ENCODE peak calls at places on chromosome 1, in eight cellular contexts. K, C, X, Q, I, Z, J and R are unnamed samples.

GRCh38 chr1:23574265-23574754 is 15.0 kb upstream of the ID3 start:
- DNase-seq in Z (peak), X (no peak), I (no peak), Q (no peak), K (no peak), J (no peak), C (no peak), R (no peak)

GRCh38 chr1:161473363-161473762 is 31.9 kb upstream of the FCGR2A start:
- DNase-seq in X (no peak), I (no peak), Q (peak), Z (peak), J (no peak), K (no peak), C (peak), R (no peak)

GRCh38 chr1:26913754-26914619 is at the start of gene NR0B2:
- DNase-seq in Q (no peak), X (no peak), I (no peak), Z (no peak), J (no peak), C (no peak), K (peak), R (no peak)

GRCh38 chr1:218640213-218640612 is 295.1 kb downstream of the TGFB2 start:
- DNase-seq in X (no peak), I (no peak), Q (no peak), C (no peak), K (no peak), Z (no peak), J (no peak), R (no peak)

GRCh38 chr1:205632374-205633169 is 761 bp upstream of the ELK4 start:
- DNase-seq in Q (peak), C (no peak), X (no peak), Z (no peak), J (no peak), K (no peak), I (no peak), R (no peak)

GRCh38 chr1:220317161-220317560 is 44.9 kb upstream of the RAB3GAP2 start:
- DNase-seq in K (no peak), Z (no peak), X (no peak), Q (no peak), I (no peak), J (no peak), C (no peak), R (no peak)

GRCh38 chr1:61093525-61094137 is 11.3 kb downstream of the NFIA start:
- DNase-seq in K (no peak), Z (no peak), J (no peak), C (no peak), I (no peak), Q (no peak), X (no peak), R (no peak)

GRCh38 chr1:237244778-237245177 is 202.8 kb downstream of the RYR2 start:
- DNase-seq in J (no peak), I (no peak), X (no peak), Q (no peak), Z (no peak), K (no peak), C (no peak), R (no peak)

GRCh38 chr1:168136709-168137514 is at the start of gene GPR161:
- DNase-seq in C (peak), I (peak), K (peak), J (peak), X (no peak), Q (peak), Z (peak), R (no peak)

GRCh38 chr1:148161252-148161901 is 9.3 kb upstream of the NBPF11 start:
- DNase-seq in X (no peak), C (no peak), I (no peak), K (no peak), J (peak), Q (no peak), Z (no peak), R (no peak)

GRCh38 chr1:154741327-154741726 is 128.8 kb downstream of the KCNN3 start:
- DNase-seq in X (no peak), C (no peak), I (no peak), J (no peak), K (no peak), Q (no peak), Z (no peak), R (no peak)

GRCh38 chr1:205495237-205495823 is 9.1 kb upstream of the CDK18 start:
- DNase-seq in Q (no peak), I (peak), J (no peak), Z (no peak), K (peak), X (no peak), C (no peak), R (no peak)

GRCh38 chr1:53195913-53196484 is 625 bp upstream of the CPT2 start:
- DNase-seq in Q (no peak), X (no peak), C (no peak), I (no peak), J (no peak), Z (no peak), K (no peak), R (no peak)